ENCODE peak calls at places on chromosomes 3 and 15, in ten cellular contexts. Z is fibroblast of pulmonary artery; Y is fibroblast of lung; N is H9; B is GM12865; E is CD8-positive, alpha-beta T cell; D is cardiac fibroblast; J is choroid plexus epithelial cell; I is adrenal gland; M is thyroid gland. L is an unnamed sample.

GRCh38 chr3:38843898-38844297 is 27.9 kb upstream of the SCN10A start:
- DNase-seq in I (no peak), Z (peak; percentile 86), Y (peak; percentile 77), B (peak; percentile 18), N (no peak), D (peak; percentile 83), E (no peak), J (peak; percentile 86), M (no peak), L (peak; percentile 37)

GRCh38 chr3:17138246-17139039 is 253.7 kb downstream of the PLCL2 start:
- DNase-seq in J (no peak), D (no peak), B (no peak), M (no peak), N (no peak), I (peak; percentile 50), E (no peak), Z (no peak), Y (no peak), L (no peak)

GRCh38 chr3:99248130-99248529 is 346.6 kb upstream of the DCBLD2 start:
- DNase-seq in Y (no peak), J (no peak), B (no peak), N (no peak), M (no peak), D (no peak), E (no peak), I (no peak), Z (peak; percentile 28), L (no peak)

GRCh38 chr15:83164409-83165404 is 42.9 kb downstream of the HDGFL3 start:
- DNase-seq in E (no peak), M (no peak), I (no peak), B (peak; percentile 41), N (no peak), J (peak; percentile 64), D (peak; percentile 16), Y (peak; percentile 43), Z (peak; percentile 55), L (no peak)

GRCh38 chr3:71517206-71517855 is 66.2 kb downstream of the FOXP1 start:
- DNase-seq in J (no peak), Y (no peak), E (no peak), D (no peak), I (no peak), N (no peak), M (no peak), B (no peak), Z (no peak), L (no peak)

GRCh38 chr3:16183601-16184270 is 9.3 kb downstream of the GALNT15 start:
- DNase-seq in J (peak; percentile 91), B (no peak), D (peak; percentile 90), Y (peak; percentile 94), I (no peak), N (no peak), E (no peak), Z (peak; percentile 90), M (no peak), L (no peak)

GRCh38 chr3:148796799-148797198 is 30.8 kb upstream of the CPB1 start:
- DNase-seq in I (no peak), N (no peak), Y (no peak), Z (no peak), E (no peak), B (no peak), J (no peak), M (no peak), D (no peak), L (peak; percentile 53)

GRCh38 chr3:9725775-9726174 is 5.8 kb upstream of the BRPF1 start:
- DNase-seq in I (no peak), J (no peak), B (no peak), N (no peak), Z (no peak), E (no peak), D (no peak), Y (no peak), M (no peak), L (no peak)

GRCh38 chr3:65672876-65673815 is 365.6 kb downstream of the MAGI1 start:
- DNase-seq in D (peak; percentile 60), E (no peak), Z (peak; percentile 70), J (peak; percentile 75), B (peak; percentile 59), Y (peak; percentile 67), N (peak; percentile 50), M (peak; percentile 56), I (peak; percentile 86), L (peak; percentile 64)

GRCh38 chr3:111768571-111769100 is 90.4 kb upstream of the PHLDB2 start:
- DNase-seq in J (peak; percentile 84), D (peak; percentile 98), Y (peak; percentile 91), M (no peak), Z (peak; percentile 99), E (no peak), B (no peak), N (no peak), I (no peak), L (peak; percentile 72)

GRCh38 chr3:71006810-71007785 is 576.4 kb downstream of the FOXP1 start:
- DNase-seq in I (no peak), E (no peak), J (peak; percentile 29), Z (peak; percentile 46), B (peak; percentile 41), M (peak; percentile 59), D (peak; percentile 51), Y (peak; percentile 51), N (no peak), L (peak; percentile 29)

GRCh38 chr3:64548200-64548889 is 139.5 kb downstream of the ADAMTS9 start:
- DNase-seq in E (no peak), Y (peak; percentile 99), M (no peak), D (peak; percentile 87), N (no peak), Z (peak; percentile 52), B (no peak), J (peak; percentile 97), I (peak; percentile 77), L (no peak)

GRCh38 chr15:96332854-96333193 is 2.3 kb downstream of the NR2F2 start:
- DNase-seq in B (no peak), D (peak; percentile 36), N (no peak), M (no peak), E (no peak), Z (peak; percentile 30), Y (peak; percentile 50), I (no peak), J (peak; percentile 49), L (no peak)

GRCh38 chr3:5195605-5196004 is 8.1 kb downstream of the EDEM1 start:
- DNase-seq in M (no peak), D (no peak), I (peak; percentile 67), B (peak; percentile 30), J (no peak), E (no peak), Z (no peak), Y (no peak), N (no peak), L (no peak)

GRCh38 chr15:82312611-82313349 is 36.5 kb downstream of the GOLGA6L10 start:
- DNase-seq in N (peak; percentile 32), E (no peak), M (no peak), Y (peak; percentile 42), D (peak; percentile 11), I (peak; percentile 21), Z (peak; percentile 18), J (peak; percentile 11), B (no peak), L (no peak)

GRCh38 chr15:42085721-42086120 is 8.6 kb downstream of the PLA2G4D start:
- DNase-seq in Z (no peak), E (no peak), N (no peak), Y (no peak), I (peak; percentile 28), J (no peak), M (no peak), D (no peak), B (no peak), L (no peak)

DNA sequence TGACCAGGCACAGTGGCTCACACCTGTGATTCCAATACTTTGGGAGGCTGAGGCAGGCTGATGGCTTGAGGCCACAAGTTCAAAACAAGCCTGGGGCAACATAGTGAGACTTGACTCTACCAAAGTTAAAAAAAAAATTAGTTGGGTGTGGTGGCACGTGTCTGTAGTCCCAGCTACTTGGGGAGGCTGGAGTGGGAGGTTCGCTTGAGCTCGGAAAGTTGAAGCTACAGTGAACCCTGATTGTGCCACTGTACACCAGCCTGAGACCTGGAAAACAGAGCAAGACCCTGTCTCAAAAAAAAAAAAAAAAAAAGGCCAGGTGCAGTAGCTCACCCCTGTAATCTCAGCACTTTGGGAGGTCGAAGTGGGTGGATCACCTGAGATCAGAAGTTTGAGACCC is 3.1 kb downstream of the CDC25A start:
- DNase-seq in I (no peak), M (no peak), N (no peak), J (no peak), Z (no peak), E (no peak), D (no peak), B (no peak), Y (no peak), L (no peak)
- TF ChIP-seq CTCF in I (no peak), M (no peak), N (no peak), J (no peak), Z (no peak), E (no peak), D (no peak), B (no peak), Y (no peak), L (no peak)

DNA sequence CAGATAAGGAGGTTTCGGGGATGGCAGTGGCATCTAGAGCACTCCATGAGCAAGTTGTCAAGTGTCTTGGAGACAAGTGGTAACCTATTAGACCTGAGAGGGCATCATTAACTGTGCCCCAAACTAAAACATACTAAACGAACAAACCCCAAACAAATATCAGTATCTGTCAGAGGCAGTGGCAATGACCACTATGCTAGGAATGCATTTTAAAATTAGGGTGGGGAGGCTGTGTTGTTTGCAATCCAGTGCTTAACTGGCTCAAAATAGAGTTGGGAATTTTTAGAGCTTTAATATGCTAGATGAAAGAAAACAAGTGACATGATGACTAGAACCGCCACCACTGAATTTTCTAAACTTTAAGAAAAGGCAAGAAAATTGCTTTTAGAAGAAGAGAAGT is 51.8 kb upstream of the TPRG1 start:
- DNase-seq in D (no peak), I (no peak), N (no peak), B (no peak), Y (no peak), Z (no peak), E (no peak), J (no peak), M (no peak), L (no peak)
- TF ChIP-seq CTCF in D (no peak), I (no peak), N (no peak), B (no peak), Y (no peak), Z (no peak), E (no peak), J (no peak), M (no peak), L (no peak)

DNA sequence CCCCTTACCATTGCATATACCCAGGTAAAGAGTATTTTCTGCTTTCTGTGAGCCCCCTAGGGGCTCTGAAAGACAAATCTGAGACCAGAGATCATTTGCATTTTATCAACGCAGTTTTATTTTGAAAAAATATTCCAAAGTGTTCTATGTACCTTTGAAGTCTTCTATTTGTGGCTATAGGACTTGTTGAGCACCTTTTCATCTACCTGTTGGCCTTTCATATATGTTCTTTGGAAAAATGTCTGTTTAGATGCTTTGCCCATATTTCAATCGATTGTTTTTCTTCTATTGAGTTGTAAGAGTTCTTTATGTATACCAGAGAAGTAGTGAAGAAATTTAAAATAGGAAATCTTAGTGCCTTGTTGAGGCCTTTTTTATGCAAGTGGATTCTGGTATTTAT is 94.0 kb downstream of the LRRC28 start:
- DNase-seq in D (no peak), Z (no peak), I (no peak), M (no peak), B (no peak), J (no peak), E (no peak), Y (no peak), N (no peak), L (no peak)
- TF ChIP-seq CTCF in D (no peak), Z (no peak), I (no peak), M (no peak), B (no peak), J (no peak), E (no peak), Y (no peak), N (no peak), L (no peak)

GRCh38 chr15:68431792-68432401 is at the start of gene ITGA11:
- DNase-seq in D (peak; percentile 69), I (peak; percentile 61), N (peak; percentile 83), M (peak; percentile 73), Y (peak; percentile 39), E (no peak), Z (peak; percentile 59), J (peak; percentile 58), B (peak; percentile 21), L (peak; percentile 60)
- TF ChIP-seq CTCF in D (no peak), I (no peak), N (no peak), M (no peak), Y (no peak), E (no peak), Z (no peak), J (no peak), B (no peak), L (no peak)